ENCODE peak calls at places on chromosome 4, in six cellular contexts. N is sigmoid colon, M is cardiac muscle cell, B is small intestine, A is left lung, J is K562. X is an unnamed sample. For H3K36me3, the result is how much of the 10 kb centered on the place peaks cover.

GRCh38 chr4:77220841-77221613 is 64.0 kb downstream of the CCNG2 start:
- DNase-seq in N (no peak), M (peak), B (no peak), A (no peak), J (no peak), X (no peak)

GRCh38 chr4:123398151-123398802 is 1.7 kb downstream of the SPRY1 start:
- DNase-seq in N (peak), M (peak), B (peak), A (peak), J (peak), X (no peak)

GRCh38 chr4:124135409-124135813 is 577.1 kb downstream of the ANKRD50 start:
- DNase-seq in N (no peak), M (peak), B (no peak), A (no peak), J (no peak), X (no peak)

GRCh38 chr4:104643805-104644204 is 149.1 kb upstream of the CXXC4 start:
- DNase-seq in N (no peak), M (no peak), B (no peak), A (no peak), J (no peak), X (no peak)

GRCh38 chr4:30920043-30920442 is 199.9 kb downstream of the PCDH7 start:
- DNase-seq in N (no peak), M (no peak), B (no peak), A (no peak), J (no peak), X (no peak)

GRCh38 chr4:151045907-151046306 is 30.8 kb upstream of the LRBA start:
- DNase-seq in N (no peak), M (no peak), B (peak), A (no peak), J (peak), X (no peak)

GRCh38 chr4:5142726-5143125 is 91.4 kb downstream of the STK32B start:
- DNase-seq in N (no peak), M (peak), B (peak), A (no peak), J (peak), X (peak)

GRCh38 chr4:146514651-146515379 is 6.9 kb downstream of the SLC10A7 start:
- DNase-seq in N (no peak), M (no peak), B (no peak), A (no peak), J (no peak), X (no peak)

GRCh38 chr4:85979276-85979675 is 380.6 kb downstream of the MAPK10 start:
- DNase-seq in N (no peak), M (no peak), B (no peak), A (no peak), J (no peak), X (no peak)

GRCh38 chr4:65482410-65482809 is 187.9 kb downstream of the EPHA5 start:
- DNase-seq in N (no peak), M (peak), B (no peak), A (no peak), J (no peak), X (no peak)

GRCh38 chr4:1802720-1803522 is 9.8 kb downstream of the FGFR3 start:
- DNase-seq in N (no peak), M (no peak), B (no peak), A (no peak), J (no peak), X (peak)

GRCh38 chr4:100017627-100018310 is 67.7 kb upstream of the H2AZ1 start:
- DNase-seq in N (no peak), M (no peak), B (no peak), A (no peak), J (no peak), X (no peak)

GRCh38 chr4:140807491-140808257 is 51.5 kb upstream of the TBC1D9 start:
- DNase-seq in N (no peak), M (no peak), B (no peak), A (no peak), J (no peak), X (no peak)

GRCh38 chr4:111923786-111924185 is 221.5 kb upstream of the FAM241A start:
- DNase-seq in N (no peak), M (no peak), B (no peak), A (no peak), J (no peak), X (no peak)

GRCh38 chr4:74331944-74332343 is 23.7 kb downstream of the EPGN start:
- DNase-seq in N (no peak), M (no peak), B (no peak), A (no peak), J (no peak), X (no peak)

GRCh38 chr4:26173619-26174018 is 147.2 kb upstream of the RBPJ start:
- DNase-seq in N (no peak), M (no peak), B (no peak), A (no peak), J (no peak), X (no peak)

GRCh38 chr4:31984872-31985271 is 1264.7 kb downstream of the PCDH7 start:
- DNase-seq in N (no peak), M (peak), B (no peak), A (no peak), J (no peak), X (no peak)

GRCh38 chr4:124265701-124266100 is 446.8 kb downstream of the ANKRD50 start:
- DNase-seq in N (no peak), M (peak), B (no peak), A (no peak), J (no peak), X (no peak)

GRCh38 chr4:29046166-29046565 is 1674.0 kb upstream of the PCDH7 start:
- DNase-seq in N (no peak), M (peak), B (no peak), A (no peak), J (no peak), X (no peak)

GRCh38 chr4:123672987-123673386 is 276.4 kb downstream of the SPRY1 start:
- DNase-seq in N (no peak), M (peak), B (peak), A (no peak), J (no peak), X (no peak)

GRCh38 chr4:148776944-148777343 is 334.7 kb upstream of the NR3C2 start:
- DNase-seq in N (no peak), M (no peak), B (no peak), A (no peak), J (no peak), X (no peak)

GRCh38 chr4:2290974-2291704 is 29.2 kb upstream of the MXD4 start:
- DNase-seq in N (peak), M (no peak), B (peak), A (no peak), J (no peak), X (peak)

GRCh38 chr4:109303141-109303499 is 662 bp upstream of the COL25A1 start:
- DNase-seq in N (no peak), M (peak), B (peak), A (no peak), J (no peak), X (no peak)

GRCh38 chr4:15162465-15163283 is 160.4 kb downstream of the CPEB2 start:
- DNase-seq in N (no peak), M (peak), B (peak), A (no peak), J (peak), X (no peak)

GRCh38 chr4:12881945-12882589 is 602.1 kb downstream of the RAB28 start:
- DNase-seq in N (no peak), M (no peak), B (no peak), A (no peak), J (no peak), X (no peak)

GRCh38 chr4:154368060-154368459 is 123.5 kb downstream of the DCHS2 start:
- DNase-seq in N (no peak), M (no peak), B (no peak), A (no peak), J (no peak), X (no peak)

GRCh38 chr4:86974481-86975050 is 39.8 kb downstream of the AFF1 start:
- DNase-seq in N (no peak), M (peak), B (no peak), A (no peak), J (no peak), X (no peak)

GRCh38 chr4:168598191-168598590 is 101.3 kb downstream of the PALLD start:
- DNase-seq in N (no peak), M (peak), B (no peak), A (no peak), J (no peak), X (no peak)

GRCh38 chr4:25900901-25901500 is 13.0 kb upstream of the SMIM20 start:
- DNase-seq in N (no peak), M (no peak), B (no peak), A (no peak), J (no peak), X (no peak)

GRCh38 chr4:159142254-159142653 is 39.4 kb downstream of the RAPGEF2 start:
- DNase-seq in N (no peak), M (peak), B (no peak), A (no peak), J (no peak), X (no peak)

GRCh38 chr4:164571593-164572385 is 182.1 kb upstream of the SMIM31 start:
- DNase-seq in N (no peak), M (no peak), B (no peak), A (no peak), J (no peak), X (no peak)

GRCh38 chr4:140697709-140698560 is 58.2 kb downstream of the TBC1D9 start:
- DNase-seq in N (no peak), M (no peak), B (no peak), A (no peak), J (no peak), X (no peak)

GRCh38 chr4:33722254-33722653 is 2522.1 kb downstream of the ARAP2 start:
- DNase-seq in N (no peak), M (peak), B (no peak), A (no peak), J (no peak), X (no peak)

DNA sequence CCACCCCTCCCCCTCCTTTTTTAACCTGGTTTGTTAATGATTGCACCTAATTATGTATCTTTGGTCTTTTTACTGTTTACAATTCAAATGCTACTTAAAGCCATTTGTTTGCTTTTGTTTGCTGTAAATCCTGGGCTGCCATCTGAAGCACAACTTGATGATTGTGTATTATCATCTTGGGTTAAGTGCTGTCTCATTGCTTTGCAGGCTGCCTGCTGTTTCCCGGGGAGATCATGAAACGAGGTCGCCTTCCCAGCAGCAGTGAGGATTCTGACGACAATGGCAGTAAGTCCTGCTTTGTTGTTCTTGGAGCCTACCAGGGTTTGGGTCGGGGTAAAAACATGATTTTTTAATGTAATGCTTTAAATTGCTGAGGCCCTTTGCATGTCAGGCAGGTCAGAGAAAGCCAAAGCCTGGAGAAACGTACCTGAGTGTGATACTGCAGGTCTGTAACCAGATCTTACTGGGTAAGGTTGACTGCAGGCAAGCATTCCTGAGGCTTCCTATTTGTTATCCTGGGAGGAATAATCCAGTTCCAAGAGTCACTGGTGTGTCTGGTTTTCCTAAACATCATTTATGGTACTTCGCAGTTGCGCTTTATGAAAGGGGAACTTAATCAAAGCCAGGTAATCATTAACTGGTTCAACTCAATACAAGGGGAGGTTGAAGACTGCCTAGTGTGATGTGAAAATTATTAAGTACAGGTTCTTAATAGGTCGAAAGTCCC is 22.2 kb downstream of the JADE1 start:
- DNase-seq in N (no peak), M (peak), B (peak), A (no peak), J (no peak), X (no peak)
- H3K27ac ChIP-seq in N (no peak), M (no peak), B (peak), A (no peak), J (peak), X (no peak)

DNA sequence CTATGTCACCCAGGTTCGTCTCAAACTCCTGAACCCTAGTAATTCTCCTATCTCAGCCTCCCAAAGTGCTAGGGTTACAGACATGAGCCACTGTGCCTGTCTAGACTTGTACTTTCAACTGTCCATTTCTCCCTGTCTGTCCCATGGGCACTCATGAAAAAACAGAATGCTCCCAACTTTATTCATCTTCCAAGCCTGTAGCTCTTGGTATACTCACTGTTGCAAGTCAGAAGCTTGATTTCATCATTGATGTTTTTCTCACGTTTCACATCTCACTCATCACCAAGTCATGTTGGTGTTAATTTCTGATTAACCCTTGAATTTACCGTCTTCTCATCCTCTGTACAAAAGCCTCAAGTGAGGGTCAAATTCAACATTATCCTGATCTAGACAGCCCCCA is 7.3 kb upstream of the SRP72 start:
- DNase-seq in N (no peak), M (no peak), B (no peak), A (no peak), J (no peak), X (no peak)
- H3K36me3 ChIP-seq in N (under half), M (under half), B (under half), A (under half), J (half or more), X (half or more)

GRCh38 chr4:70901984-70902576 is at the start of gene MOB1B:
- DNase-seq in N (peak), M (peak), B (peak), A (peak), J (peak), X (peak)

GRCh38 chr4:70903282-70903603 is 1.1 kb downstream of the MOB1B start:
- DNase-seq in N (no peak), M (peak), B (no peak), A (no peak), J (peak), X (peak)

GRCh38 chr4:70901607-70901983 is 574 bp upstream of the MOB1B start:
- DNase-seq in N (no peak), M (no peak), B (no peak), A (no peak), J (no peak), X (no peak)

DNA sequence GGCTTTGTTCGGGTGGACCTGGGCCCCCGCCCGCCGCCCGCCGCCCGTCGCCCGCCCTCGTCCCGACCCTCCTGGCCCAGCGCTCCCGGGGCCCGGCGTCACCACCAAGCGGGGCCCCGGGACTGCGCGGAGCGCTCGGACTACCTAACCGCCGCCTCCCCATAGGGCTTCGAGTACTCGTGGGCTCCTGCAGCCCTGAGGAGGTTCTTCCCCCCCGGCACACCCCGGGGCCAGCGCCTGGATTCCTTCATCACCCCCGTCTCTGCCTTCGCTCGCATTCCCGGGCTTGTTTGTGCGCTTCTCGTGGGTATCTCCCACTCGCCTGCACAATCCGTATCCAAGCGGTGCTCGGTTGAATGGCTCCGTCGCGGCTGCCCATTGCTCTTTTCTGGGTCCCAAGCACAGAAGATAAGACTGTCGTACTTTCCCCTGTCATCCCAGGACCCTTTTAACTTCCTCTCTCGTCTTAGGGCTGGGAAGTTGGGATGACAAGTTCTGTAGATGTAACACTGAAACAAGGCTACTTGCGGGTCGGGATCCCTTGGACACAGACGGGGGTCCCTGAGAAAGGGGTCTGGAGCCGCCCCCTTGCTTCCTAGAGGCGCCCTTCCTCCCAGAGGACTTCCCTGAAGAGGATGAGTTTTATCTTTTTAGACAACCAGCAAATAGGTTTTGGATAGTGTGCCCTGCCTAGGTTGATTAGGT is 560 bp downstream of the MOB1B start:
- DNase-seq in N (no peak), M (peak), B (no peak), A (no peak), J (no peak), X (peak)
- H3K27ac ChIP-seq in N (peak), M (peak), B (peak), A (peak), J (peak), X (peak)

GRCh38 chr4:7121861-7122653 is 54.2 kb upstream of the GRPEL1 start:
- DNase-seq in N (no peak), M (no peak), B (no peak), A (no peak), J (no peak), X (no peak)
- H3K36me3 ChIP-seq in N (under half), M (under half), B (under half), A (under half), J (under half), X (under half)

DNA sequence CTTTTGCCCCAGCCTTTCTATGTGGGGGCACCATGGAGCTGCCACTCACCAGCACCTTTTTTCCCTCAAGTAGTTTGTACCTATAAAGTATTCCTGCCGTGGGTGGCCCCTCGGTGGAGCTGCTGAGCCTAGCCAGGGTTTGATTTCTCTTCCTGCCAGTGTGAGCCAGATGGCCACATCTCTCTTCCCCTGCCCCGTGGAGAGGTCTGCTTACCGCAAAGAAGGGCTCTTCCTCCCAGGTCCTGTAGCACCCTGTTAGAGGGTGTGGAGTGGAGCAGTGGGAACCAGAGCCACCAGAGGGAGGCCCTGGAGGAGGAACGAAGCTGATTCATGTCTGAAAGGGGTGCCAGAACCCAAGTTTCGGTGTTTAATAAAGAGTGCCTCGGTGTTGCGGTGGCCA is 95.4 kb downstream of the PTTG2 start:
- DNase-seq in N (no peak), M (no peak), B (no peak), A (no peak), J (no peak), X (no peak)
- H3K27ac ChIP-seq in N (peak), M (no peak), B (peak), A (no peak), J (no peak), X (no peak)

GRCh38 chr4:73156394-73156793 is 86.9 kb upstream of the COX18 start:
- DNase-seq in N (no peak), M (no peak), B (no peak), A (no peak), J (no peak), X (no peak)
- H3K36me3 ChIP-seq in N (under half), M (under half), B (under half), A (under half), J (half or more), X (half or more)

DNA sequence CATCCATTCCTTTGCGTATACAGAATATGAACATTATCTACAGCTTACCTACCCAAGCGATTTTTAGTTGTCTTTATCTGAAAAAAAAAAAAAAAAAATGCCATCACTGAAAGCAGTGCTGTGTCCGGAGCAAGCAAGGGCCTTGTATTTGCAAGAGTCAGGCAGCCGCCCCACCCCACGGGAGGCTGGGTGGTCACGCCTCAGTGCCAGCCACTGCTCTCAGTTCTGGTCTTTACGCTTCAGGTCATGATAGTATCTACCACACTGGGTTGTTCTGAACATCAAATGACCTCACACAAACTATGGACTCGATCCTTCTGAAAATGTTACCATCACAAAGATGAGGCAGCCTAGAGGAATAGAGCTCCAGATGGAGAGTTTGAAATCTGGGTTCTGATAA is 62.7 kb upstream of the HELT start:
- DNase-seq in N (no peak), M (no peak), B (no peak), A (no peak), J (no peak), X (no peak)
- H3K27ac ChIP-seq in N (no peak), M (no peak), B (no peak), A (no peak), J (no peak), X (no peak)

X was measured in DND-41.